ENCODE peak calls at places on chromosomes 12 and 14, in six cellular contexts. P is WERI-Rb-1; D is left ventricle myocardium inferior; V is bronchial epithelial cell; Q is psoas muscle; K is CD8-positive, alpha-beta T cell. Y is an unnamed sample.

GRCh38 chr12:116172224-116172849 is 105.2 kb downstream of the MED13L start:
- DNase-seq in P (no peak), D (no peak), V (peak; percentile 23), Q (no peak), K (no peak), Y (no peak)

GRCh38 chr14:101962503-101962874 is 1.9 kb upstream of the DYNC1H1 start:
- DNase-seq in P (peak; percentile 30), D (peak; percentile 76), V (peak; percentile 72), Q (peak; percentile 77), K (no peak), Y (no peak)

GRCh38 chr12:47281667-47282171 is 202.0 kb upstream of the AMIGO2 start:
- DNase-seq in P (no peak), D (no peak), V (peak; percentile 78), Q (no peak), K (no peak), Y (no peak)

GRCh38 chr12:124233846-124234620 is 60.9 kb upstream of the RFLNA start:
- DNase-seq in P (no peak), D (no peak), V (peak; percentile 74), Q (no peak), K (no peak), Y (no peak)

GRCh38 chr12:112961074-112961473 is 17.2 kb upstream of the OAS2 start:
- DNase-seq in P (no peak), D (no peak), V (no peak), Q (no peak), K (no peak), Y (no peak)

GRCh38 chr12:3770891-3771290 is 18.0 kb upstream of the CRACR2A start:
- DNase-seq in P (no peak), D (no peak), V (peak; percentile 96), Q (no peak), K (no peak), Y (no peak)

GRCh38 chr12:124764451-124764850 is 99.2 kb downstream of the SCARB1 start:
- DNase-seq in P (peak; percentile 75), D (peak; percentile 61), V (peak; percentile 40), Q (peak; percentile 77), K (no peak), Y (peak; percentile 38)

GRCh38 chr12:18158774-18159557 is 69.0 kb upstream of the RERGL start:
- DNase-seq in P (peak; percentile 39), D (no peak), V (peak; percentile 33), Q (no peak), K (no peak), Y (no peak)

GRCh38 chr14:98953544-98954346 is 318.3 kb downstream of the BCL11B start:
- DNase-seq in P (no peak), D (no peak), V (peak; percentile 80), Q (peak; percentile 91), K (no peak), Y (no peak)

GRCh38 chr12:62230652-62231051 is 29.6 kb upstream of the USP15 start:
- DNase-seq in P (no peak), D (no peak), V (no peak), Q (no peak), K (no peak), Y (no peak)

GRCh38 chr12:130424858-130425697 is 87.4 kb downstream of the PIWIL1 start:
- DNase-seq in P (no peak), D (no peak), V (no peak), Q (no peak), K (no peak), Y (no peak)

GRCh38 chr12:111753144-111753881 is 13.4 kb upstream of the ALDH2 start:
- DNase-seq in P (peak; percentile 62), D (peak; percentile 61), V (peak; percentile 47), Q (peak; percentile 83), K (no peak), Y (peak; percentile 70)

GRCh38 chr14:103550451-103551337 is 11.8 kb downstream of the BAG5 start:
- DNase-seq in P (no peak), D (peak; percentile 36), V (no peak), Q (peak; percentile 67), K (no peak), Y (no peak)

GRCh38 chr12:132624186-132624855 is 5.7 kb downstream of the P2RX2 start:
- DNase-seq in P (no peak), D (no peak), V (no peak), Q (no peak), K (no peak), Y (no peak)

GRCh38 chr14:98028156-98028555 is 1231.0 kb downstream of the VRK1 start:
- DNase-seq in P (no peak), D (no peak), V (no peak), Q (no peak), K (no peak), Y (no peak)

GRCh38 chr12:42135264-42135814 is 9.3 kb downstream of the GXYLT1 start:
- DNase-seq in P (no peak), D (no peak), V (peak; percentile 82), Q (no peak), K (no peak), Y (no peak)

GRCh38 chr14:52103416-52103815 is 34.6 kb upstream of the NID2 start:
- DNase-seq in P (no peak), D (no peak), V (no peak), Q (no peak), K (no peak), Y (no peak)

GRCh38 chr14:30848449-30849240 is 25.7 kb upstream of the COCH start:
- DNase-seq in P (no peak), D (no peak), V (no peak), Q (no peak), K (no peak), Y (no peak)

GRCh38 chr14:30854492-30854891 is 19.9 kb upstream of the COCH start:
- DNase-seq in P (no peak), D (no peak), V (peak; percentile 58), Q (no peak), K (no peak), Y (no peak)

GRCh38 chr14:30849983-30850382 is 24.4 kb upstream of the COCH start:
- DNase-seq in P (no peak), D (no peak), V (no peak), Q (no peak), K (no peak), Y (no peak)

DNA sequence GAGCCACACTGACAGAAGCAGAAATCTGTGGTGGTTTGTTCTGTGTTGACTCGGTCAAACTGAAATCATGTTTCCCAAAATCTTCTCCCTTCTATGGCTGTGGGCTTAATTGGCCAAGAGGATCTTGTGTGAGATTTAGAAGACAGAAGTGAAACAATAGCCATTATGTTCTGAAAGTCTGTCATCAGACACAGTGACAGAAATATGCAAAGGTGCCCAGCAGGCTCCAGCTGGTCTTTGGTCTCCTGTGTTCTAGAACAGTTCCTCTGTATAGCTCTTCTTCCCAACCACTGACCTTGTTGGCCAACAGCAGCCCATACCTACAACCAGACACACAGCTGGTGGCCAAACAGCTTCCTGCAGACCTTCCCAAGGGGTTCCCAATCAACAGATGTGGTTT is 25.0 kb upstream of the COCH start:
- DNase-seq in P (no peak), D (no peak), V (no peak), Q (no peak), K (no peak), Y (no peak)
- TF ChIP-seq CTCF in P (no peak), D (no peak), V (no peak), Q (no peak), K (no peak), Y (no peak)

DNA sequence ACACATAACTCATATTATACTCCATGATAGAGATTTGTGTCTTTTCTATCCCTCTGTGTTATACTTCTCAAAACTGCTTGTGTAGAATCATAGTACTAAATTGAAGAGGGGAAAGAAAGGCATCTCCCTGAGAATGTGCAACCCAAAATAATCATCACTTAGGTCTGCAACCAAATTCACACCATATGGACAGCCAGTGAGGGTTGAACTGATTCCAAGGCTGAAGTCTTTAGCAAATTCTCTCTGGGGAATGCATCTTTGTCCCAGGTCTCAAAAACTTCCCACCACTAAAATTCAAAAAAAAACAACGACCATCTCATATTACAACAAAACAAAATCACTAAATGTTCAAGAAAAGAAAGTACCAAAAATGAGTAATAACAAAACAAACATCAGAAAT is 11.0 kb downstream of the ZFC3H1 start:
- DNase-seq in P (no peak), D (no peak), V (no peak), Q (no peak), K (no peak), Y (no peak)
- H3K36me3 ChIP-seq in P (peaks cover 36% of the 10 kb centered on the region), D (peaks cover 54% of the 10 kb centered on the region), V (peaks cover 3% of the 10 kb centered on the region), Q (no peaks in the 10 kb centered on the region), K (no peaks in the 10 kb centered on the region), Y (no peaks in the 10 kb centered on the region)

DNA sequence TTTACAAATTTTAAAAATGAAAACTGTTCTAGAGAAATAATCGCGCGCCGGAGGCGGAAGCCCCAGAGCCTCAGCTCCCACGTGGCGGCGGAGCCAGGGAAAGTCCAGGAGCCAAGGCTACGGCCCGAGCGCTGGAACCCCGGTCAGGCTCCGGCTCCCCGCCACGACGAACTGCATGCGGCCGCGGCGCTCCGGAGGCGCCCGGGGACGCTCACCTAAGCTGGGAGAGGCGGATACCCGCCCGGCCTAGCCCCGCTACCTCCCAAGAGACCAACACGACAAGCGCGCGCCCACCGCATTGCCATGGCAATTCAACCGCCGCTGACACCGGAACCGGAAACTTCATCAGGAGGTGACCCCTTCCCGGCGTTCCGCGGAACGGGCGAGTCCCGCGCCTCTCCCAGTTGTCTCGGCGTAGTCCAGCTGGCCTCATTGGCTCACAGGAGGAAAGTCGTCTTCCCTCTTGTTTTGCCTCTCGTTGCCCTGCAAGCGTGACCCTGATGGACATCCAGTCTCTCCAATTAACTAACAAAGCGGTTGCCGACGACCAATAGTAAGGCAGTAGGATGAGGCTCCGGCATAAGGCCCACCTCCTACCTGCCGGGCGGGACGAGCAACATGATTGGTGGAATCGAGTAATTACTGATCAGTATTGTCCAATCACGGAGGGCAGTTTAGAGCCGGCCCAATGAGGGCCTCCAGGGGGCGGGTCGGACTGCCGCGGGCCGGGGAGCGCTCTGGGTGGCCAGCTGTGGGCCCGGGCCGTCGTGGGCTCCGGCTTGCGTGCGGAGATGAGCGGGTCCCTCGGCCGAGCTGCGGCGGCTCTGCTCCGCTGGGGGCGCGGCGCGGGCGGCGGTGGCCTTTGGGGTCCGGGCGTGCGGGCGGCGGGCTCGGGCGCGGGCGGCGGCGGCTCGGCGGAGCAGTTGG is at the start of gene GLRX5:
- DNase-seq in P (peak; percentile 99), D (peak; percentile 97), V (peak; percentile 100), Q (peak; percentile 99), K (peak; percentile 94), Y (peak; percentile 98)
- TF ChIP-seq CTCF in P (no peak), D (no peak), V (no peak), Q (no peak), K (no peak), Y (no peak)

GRCh38 chr14:94020267-94020666 is 5.9 kb upstream of the OTUB2 start:
- DNase-seq in P (no peak), D (no peak), V (no peak), Q (peak; percentile 37), K (no peak), Y (no peak)

GRCh38 chr14:94016446-94016976 is 9.6 kb upstream of the OTUB2 start:
- DNase-seq in P (no peak), D (no peak), V (no peak), Q (no peak), K (no peak), Y (no peak)

GRCh38 chr14:94021001-94021400 is 5.1 kb upstream of the OTUB2 start:
- DNase-seq in P (no peak), D (no peak), V (peak; percentile 58), Q (peak; percentile 2), K (no peak), Y (no peak)

GRCh38 chr14:94019329-94019728 is 6.8 kb upstream of the OTUB2 start:
- DNase-seq in P (no peak), D (no peak), V (peak; percentile 23), Q (no peak), K (no peak), Y (no peak)

DNA sequence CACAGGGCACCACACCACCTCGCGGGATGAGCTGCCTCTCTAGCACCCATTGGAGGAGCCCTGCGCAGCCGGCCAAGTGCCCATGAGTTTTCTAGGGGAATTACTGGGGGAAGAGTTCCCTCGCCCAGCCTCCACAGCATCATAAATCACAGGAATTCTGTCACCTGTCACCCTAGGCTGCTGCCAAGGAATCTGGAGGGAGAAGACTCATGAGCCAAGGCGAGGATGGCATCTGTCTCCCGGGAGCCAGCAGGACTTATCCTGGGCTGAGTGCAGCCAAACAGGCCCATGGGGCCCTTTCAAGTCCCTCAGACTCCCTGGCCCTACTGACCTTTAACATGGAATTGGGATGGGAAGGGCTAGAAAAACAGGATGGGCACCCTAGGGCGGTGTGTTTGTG is 7.8 kb upstream of the OTUB2 start:
- DNase-seq in P (no peak), D (no peak), V (no peak), Q (no peak), K (no peak), Y (no peak)
- H3K36me3 ChIP-seq in P (no peaks in the 10 kb centered on the region), D (no peaks in the 10 kb centered on the region), V (no peaks in the 10 kb centered on the region), Q (no peaks in the 10 kb centered on the region), K (no peaks in the 10 kb centered on the region), Y (no peaks in the 10 kb centered on the region)